ENCODE peak calls at places on chromosomes 7 and 10, in five cellular contexts. K is HepG2, Z is GM12892, T is H1, U is SK-N-SH. L is an unnamed sample.

GRCh38 chr7:136931169-136931867 is 62.9 kb downstream of the CHRM2 start:
- DNase-seq in K (no peak), Z (no peak), T (no peak), U (no peak), L (no peak)

GRCh38 chr10:97255512-97256293 is 36.7 kb downstream of the ARHGAP19 start:
- DNase-seq in K (no peak), Z (no peak), T (no peak), U (no peak), L (no peak)

GRCh38 chr10:74898201-74898976 is 72.0 kb downstream of the KAT6B start:
- DNase-seq in K (peak), Z (no peak), T (no peak), U (no peak), L (no peak)

GRCh38 chr10:115653473-115653872 is 560.3 kb downstream of the ATRNL1 start:
- DNase-seq in K (peak), Z (no peak), T (no peak), U (no peak), L (no peak)

GRCh38 chr10:96541921-96542320 is 28.2 kb upstream of the TLL2 start:
- DNase-seq in K (no peak), Z (no peak), T (no peak), U (no peak), L (no peak)

GRCh38 chr10:796233-796632 is 106.8 kb upstream of the DIP2C start:
- DNase-seq in K (no peak), Z (no peak), T (no peak), U (no peak), L (no peak)

GRCh38 chr10:101237908-101238731 is 8.9 kb upstream of the LBX1 start:
- DNase-seq in K (no peak), Z (no peak), T (no peak), U (no peak), L (no peak)

GRCh38 chr10:122490786-122491680 is 29.7 kb downstream of the HTRA1 start:
- DNase-seq in K (no peak), Z (no peak), T (no peak), U (no peak), L (no peak)

GRCh38 chr7:75072978-75073282 is 672 bp downstream of the RCC1L start:
- DNase-seq in K (peak), Z (no peak), T (no peak), U (no peak), L (no peak)

GRCh38 chr10:18359839-18360238 is 219.6 kb downstream of the CACNB2 start:
- DNase-seq in K (no peak), Z (no peak), T (no peak), U (no peak), L (no peak)

GRCh38 chr10:71829171-71829570 is 21.9 kb downstream of the PSAP start:
- DNase-seq in K (no peak), Z (no peak), T (no peak), U (no peak), L (no peak)

GRCh38 chr7:151859111-151859947 is 17.6 kb downstream of the PRKAG2 start:
- DNase-seq in K (no peak), Z (no peak), T (no peak), U (no peak), L (no peak)

GRCh38 chr10:126243976-126244375 is 144.3 kb downstream of the ADAM12 start:
- DNase-seq in K (no peak), Z (no peak), T (no peak), U (no peak), L (no peak)

GRCh38 chr7:17030559-17030958 is 148.8 kb upstream of the AGR3 start:
- DNase-seq in K (no peak), Z (no peak), T (no peak), U (no peak), L (no peak)

GRCh38 chr10:23968296-23968695 is 240.6 kb upstream of the KIAA1217 start:
- DNase-seq in K (no peak), Z (no peak), T (no peak), U (no peak), L (no peak)

GRCh38 chr7:74187915-74188675 is 13.9 kb downstream of the EIF4H start:
- DNase-seq in K (no peak), Z (no peak), T (no peak), U (no peak), L (no peak)

GRCh38 chr10:120180160-120180559 is 276.9 kb upstream of the PLPP4 start:
- DNase-seq in K (no peak), Z (no peak), T (no peak), U (no peak), L (no peak)

GRCh38 chr7:7968544-7969305 is at the start of gene GLCCI1:
- DNase-seq in K (peak), Z (peak), T (peak), U (peak), L (peak)

GRCh38 chr10:97763411-97763810 is 8.4 kb downstream of the SFRP5 start:
- DNase-seq in K (no peak), Z (no peak), T (no peak), U (no peak), L (no peak)

GRCh38 chr10:20714518-20714917 is 182.6 kb downstream of the NEBL start:
- DNase-seq in K (no peak), Z (no peak), T (no peak), U (no peak), L (no peak)

GRCh38 chr7:2299131-2299829 is 15.0 kb downstream of the SNX8 start:
- DNase-seq in K (no peak), Z (no peak), T (no peak), U (no peak), L (no peak)

GRCh38 chr10:78736926-78737618 is 331.7 kb upstream of the ZMIZ1 start:
- DNase-seq in K (no peak), Z (no peak), T (no peak), U (no peak), L (no peak)

GRCh38 chr10:101666025-101666424 is 28.9 kb downstream of the FBXW4 start:
- DNase-seq in K (no peak), Z (no peak), T (no peak), U (no peak), L (no peak)

GRCh38 chr7:22319424-22320403 is 37.2 kb downstream of the RAPGEF5 start:
- DNase-seq in K (no peak), Z (no peak), T (no peak), U (no peak), L (no peak)

GRCh38 chr7:156656598-156656997 is 16.0 kb downstream of the RNF32 start:
- DNase-seq in K (no peak), Z (no peak), T (no peak), U (no peak), L (no peak)
- TF ChIP-seq TAF1 in K (no peak), Z (no peak), T (no peak), U (no peak), L (no peak)

DNA sequence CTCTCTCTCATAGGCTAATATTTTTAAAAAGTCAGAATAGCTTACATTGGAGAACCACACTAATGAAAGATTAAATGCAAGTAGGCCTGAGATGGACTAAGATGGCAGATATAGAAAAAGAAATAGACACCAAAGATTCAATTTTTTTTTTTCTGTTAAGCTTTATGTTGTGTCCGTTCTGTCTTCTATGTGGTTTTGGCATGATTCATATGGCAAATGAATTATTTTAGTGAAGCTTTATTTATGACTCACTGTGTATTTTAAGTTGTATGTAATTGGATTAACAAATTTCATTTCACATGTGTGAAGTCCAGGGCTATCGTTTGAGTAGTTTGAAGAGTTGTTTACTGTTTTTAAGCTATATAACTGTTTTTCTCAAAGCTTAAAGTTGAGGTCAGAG is 214.8 kb downstream of the CAMK1D start:
- DNase-seq in K (no peak), Z (no peak), T (no peak), U (no peak), L (no peak)
- TF ChIP-seq TAF1 in K (no peak), Z (no peak), T (no peak), U (no peak), L (no peak)

GRCh38 chr10:129951251-129951808 is 12.7 kb downstream of the EBF3 start:
- DNase-seq in K (no peak), Z (no peak), T (no peak), U (peak), L (no peak)

GRCh38 chr10:129949411-129950335 is 14.4 kb downstream of the EBF3 start:
- DNase-seq in K (no peak), Z (no peak), T (no peak), U (peak), L (no peak)

GRCh38 chr10:129952771-129953489 is 11.1 kb downstream of the EBF3 start:
- DNase-seq in K (no peak), Z (no peak), T (no peak), U (no peak), L (no peak)

GRCh38 chr10:129951841-129952240 is 12.2 kb downstream of the EBF3 start:
- DNase-seq in K (no peak), Z (no peak), T (no peak), U (no peak), L (no peak)

GRCh38 chr10:129950651-129951050 is 13.4 kb downstream of the EBF3 start:
- DNase-seq in K (no peak), Z (no peak), T (no peak), U (no peak), L (no peak)
- TF ChIP-seq TAF1 in K (no peak), Z (no peak), T (no peak), U (no peak), L (no peak)

DNA sequence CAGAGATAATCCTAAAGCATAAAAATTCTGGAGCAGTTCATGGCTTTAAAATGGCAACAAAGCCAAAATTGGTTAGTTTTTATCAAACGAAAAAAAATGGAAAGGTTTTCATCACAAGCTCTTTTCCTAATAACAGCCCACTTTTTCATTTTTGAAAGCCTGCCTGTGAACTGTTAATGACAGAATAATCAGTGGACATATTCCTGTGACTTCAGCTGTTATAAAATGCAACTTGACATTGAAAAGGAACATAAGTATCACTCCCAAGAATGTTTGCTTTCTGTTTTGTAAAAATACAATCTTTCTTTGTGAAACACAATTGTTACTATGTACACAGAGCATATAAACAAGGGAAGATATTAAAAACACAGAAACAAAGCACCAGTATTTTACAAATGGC is 26.6 kb downstream of the MACC1 start:
- DNase-seq in K (no peak), Z (no peak), T (no peak), U (no peak), L (no peak)
- TF ChIP-seq TAF1 in K (no peak), Z (no peak), T (no peak), U (no peak), L (no peak)

GRCh38 chr7:147240468-147240867 is 1123.9 kb downstream of the CNTNAP2 start:
- DNase-seq in K (no peak), Z (no peak), T (no peak), U (no peak), L (no peak)

GRCh38 chr7:147249956-147250355 is 1133.4 kb downstream of the CNTNAP2 start:
- DNase-seq in K (no peak), Z (no peak), T (no peak), U (no peak), L (no peak)

DNA sequence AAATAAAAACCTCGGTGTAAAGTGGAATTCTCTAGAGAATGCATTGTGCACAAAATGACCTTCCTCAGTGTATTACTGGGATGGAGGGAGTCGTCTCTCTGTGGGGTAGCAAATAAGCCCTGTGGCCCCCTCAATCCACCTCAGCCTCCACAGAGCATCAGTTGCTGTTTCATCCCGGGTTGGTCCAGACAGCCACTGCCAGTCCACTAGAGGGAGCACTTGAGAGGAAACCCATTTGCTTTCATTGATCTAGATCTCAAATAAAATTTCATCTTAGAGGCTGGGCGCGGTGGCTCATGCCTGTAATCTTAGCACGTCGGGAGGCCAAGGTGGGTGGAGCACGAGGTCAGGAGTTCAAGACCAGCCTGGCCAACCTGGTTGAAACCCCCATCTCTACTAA is 1128.7 kb downstream of the CNTNAP2 start:
- DNase-seq in K (peak), Z (peak), T (peak), U (peak), L (peak)
- TF ChIP-seq TAF1 in K (no peak), Z (no peak), T (no peak), U (no peak), L (no peak)

GRCh38 chr10:48804740-48805182 is 120.1 kb downstream of the WDFY4 start:
- DNase-seq in K (peak), Z (no peak), T (no peak), U (peak), L (no peak)
- TF ChIP-seq TAF1 in K (no peak), Z (no peak), T (no peak), U (no peak), L (no peak)

GRCh38 chr10:132562916-132563456 is 25.4 kb downstream of the INPP5A start:
- DNase-seq in K (no peak), Z (no peak), T (no peak), U (no peak), L (no peak)

GRCh38 chr10:132562177-132562915 is 24.8 kb downstream of the INPP5A start:
- DNase-seq in K (no peak), Z (no peak), T (no peak), U (no peak), L (no peak)

GRCh38 chr10:132564690-132565089 is 27.1 kb downstream of the INPP5A start:
- DNase-seq in K (no peak), Z (no peak), T (no peak), U (no peak), L (no peak)

GRCh38 chr10:132564249-132564605 is 26.6 kb downstream of the INPP5A start:
- DNase-seq in K (no peak), Z (no peak), T (no peak), U (no peak), L (no peak)

GRCh38 chr10:132563485-132564248 is 26.1 kb downstream of the INPP5A start:
- DNase-seq in K (no peak), Z (no peak), T (no peak), U (no peak), L (peak)
- TF ChIP-seq TAF1 in K (no peak), Z (no peak), T (no peak), U (no peak), L (no peak)